ENCODE peak calls at places on chromosomes 11 and 22, in four cellular contexts. K, N, J and Q are unnamed samples.

GRCh38 chr22:49649166-49649565 is 178.5 kb downstream of the BRD1 start:
- DNase-seq in K (no peak), N (no peak), J (no peak), Q (no peak)

GRCh38 chr22:36818010-36818642 is 1.3 kb upstream of the PVALB start:
- DNase-seq in K (no peak), N (no peak), J (peak), Q (no peak)

GRCh38 chr11:14582835-14583234 is 60.8 kb upstream of the PDE3B start:
- DNase-seq in K (no peak), N (no peak), J (no peak), Q (no peak)

GRCh38 chr11:134529212-134530096 is 117.4 kb upstream of the B3GAT1 start:
- DNase-seq in K (no peak), N (no peak), J (peak), Q (no peak)

GRCh38 chr11:130513132-130513531 is 64.7 kb downstream of the ADAMTS15 start:
- DNase-seq in K (no peak), N (no peak), J (no peak), Q (no peak)

GRCh38 chr11:26143553-26144308 is 188.2 kb upstream of the ANO3 start:
- DNase-seq in K (no peak), N (no peak), J (no peak), Q (no peak)

GRCh38 chr11:2099523-2100316 is 39.5 kb downstream of the IGF2 start:
- DNase-seq in K (no peak), N (no peak), J (no peak), Q (no peak)

GRCh38 chr11:95119361-95120060 is 29.9 kb downstream of the ENDOD1 start:
- DNase-seq in K (no peak), N (no peak), J (no peak), Q (no peak)

GRCh38 chr11:37788141-37788877 is 1190.3 kb upstream of the RAG2 start:
- DNase-seq in K (no peak), N (no peak), J (no peak), Q (no peak)

GRCh38 chr11:17529814-17530162 is 14.4 kb downstream of the USH1C start:
- DNase-seq in K (no peak), N (no peak), J (no peak), Q (no peak)

GRCh38 chr11:128535468-128536457 is 51.6 kb downstream of the ETS1 start:
- DNase-seq in K (no peak), N (no peak), J (no peak), Q (no peak)

GRCh38 chr11:772429-773390 is 4.6 kb downstream of the GATD1 start:
- DNase-seq in K (no peak), N (no peak), J (no peak), Q (no peak)

GRCh38 chr11:109241988-109242387 is 180.0 kb upstream of the C11orf87 start:
- DNase-seq in K (no peak), N (no peak), J (no peak), Q (no peak)

GRCh38 chr11:57387284-57388030 is 3.0 kb downstream of the PRG2 start:
- DNase-seq in K (no peak), N (no peak), J (no peak), Q (no peak)

GRCh38 chr22:43643362-43643761 is 168.7 kb downstream of the EFCAB6 start:
- DNase-seq in K (no peak), N (no peak), J (no peak), Q (no peak)